ENCODE peak calls at places on chromosomes 13 and 19, in six cellular contexts. U, O, H, A, V and S are unnamed samples.

GRCh38 chr19:53158119-53158656 is 665 bp downstream of the ZNF347 start:
- DNase-seq in V (no peak), O (no peak), U (peak), A (peak), H (peak), S (peak)

GRCh38 chr13:43688230-43688907 is 98.4 kb downstream of the ENOX1 start:
- DNase-seq in A (no peak), O (no peak), U (no peak), H (no peak), V (no peak), S (no peak)

GRCh38 chr13:71979616-71980015 is 112.6 kb upstream of the DACH1 start:
- DNase-seq in A (no peak), H (no peak), V (no peak), O (no peak), U (no peak), S (no peak)

GRCh38 chr19:1505012-1505411 is 7.8 kb downstream of the ADAMTSL5 start:
- DNase-seq in V (no peak), H (no peak), O (no peak), A (no peak), U (no peak), S (no peak)

GRCh38 chr19:19749332-19750130 is 16.6 kb upstream of the ZNF14 start:
- DNase-seq in A (no peak), O (no peak), U (no peak), H (peak), V (no peak), S (no peak)

GRCh38 chr13:106602178-106602577 is 34.2 kb upstream of the ARGLU1 start:
- DNase-seq in H (no peak), V (no peak), O (no peak), A (no peak), U (no peak), S (no peak)

GRCh38 chr13:110158201-110158600 is 148.8 kb downstream of the COL4A1 start:
- DNase-seq in A (no peak), U (no peak), O (no peak), V (no peak), H (no peak), S (no peak)

GRCh38 chr13:41960700-41961697 is at the start of gene VWA8:
- DNase-seq in H (peak), O (peak), V (peak), U (peak), A (peak), S (peak)

GRCh38 chr19:47494729-47495128 is 10.7 kb upstream of the KPTN start:
- DNase-seq in H (no peak), A (no peak), O (no peak), V (no peak), U (no peak), S (peak)

GRCh38 chr19:58277748-58278147 is 1.0 kb upstream of the ZNF8 start:
- DNase-seq in U (no peak), A (no peak), V (no peak), O (no peak), H (no peak), S (no peak)

GRCh38 chr13:32639502-32640105 is 53.4 kb downstream of the PDS5B start:
- DNase-seq in H (peak), U (peak), V (peak), A (peak), O (peak), S (peak)

GRCh38 chr13:114145256-114145655 is 12.8 kb upstream of the RASA3 start:
- DNase-seq in O (no peak), V (no peak), U (no peak), A (no peak), H (no peak), S (no peak)

GRCh38 chr19:8500158-8500557 is 2.3 kb downstream of the PRAM1 start:
- DNase-seq in V (no peak), O (no peak), U (no peak), H (no peak), A (no peak), S (no peak)

GRCh38 chr19:38665950-38666661 is 18.7 kb downstream of the ACTN4 start:
- DNase-seq in O (peak), H (no peak), U (peak), A (peak), V (no peak), S (peak)

GRCh38 chr13:97261254-97262015 is 39.3 kb downstream of the MBNL2 start:
- DNase-seq in V (no peak), O (no peak), H (no peak), U (no peak), A (no peak), S (no peak)

GRCh38 chr19:44540736-44541135 is 11.3 kb upstream of the CEACAM20 start:
- DNase-seq in H (no peak), V (no peak), A (no peak), O (no peak), U (no peak), S (no peak)

GRCh38 chr13:90824027-90824426 is 523.5 kb upstream of the MIR17HG start:
- DNase-seq in H (no peak), V (no peak), U (no peak), A (no peak), O (no peak), S (no peak)

GRCh38 chr19:48445256-48445605 is 552 bp upstream of the GRWD1 start:
- DNase-seq in V (peak), A (peak), U (no peak), H (peak), O (no peak), S (no peak)

GRCh38 chr19:29216021-29216420 is 3.1 kb upstream of the UQCRFS1 start:
- DNase-seq in H (no peak), U (no peak), A (no peak), V (no peak), O (no peak), S (no peak)

GRCh38 chr13:36431204-36432105 is 840 bp upstream of the CCNA1 start:
- DNase-seq in O (no peak), V (no peak), H (no peak), U (peak), A (no peak), S (no peak)

GRCh38 chr19:10122066-10122465 is 2.4 kb upstream of the EIF3G start:
- DNase-seq in O (no peak), U (no peak), A (peak), V (no peak), H (no peak), S (no peak)

GRCh38 chr19:49924004-49924880 is 4.8 kb upstream of the ATF5 start:
- DNase-seq in V (no peak), H (no peak), U (no peak), O (no peak), A (no peak), S (no peak)

GRCh38 chr13:113090806-113091205 is 14.8 kb upstream of the F7 start:
- DNase-seq in A (no peak), V (no peak), U (no peak), O (no peak), H (no peak), S (no peak)

GRCh38 chr19:50909240-50910070 is 1.7 kb downstream of the KLK4 start:
- DNase-seq in O (peak), U (no peak), H (peak), V (peak), A (no peak), S (peak)

GRCh38 chr13:22848539-22849052 is 332.2 kb upstream of the SGCG start:
- DNase-seq in V (no peak), H (peak), A (no peak), O (no peak), U (no peak), S (peak)

GRCh38 chr13:75271851-75272250 is 210.1 kb downstream of the TBC1D4 start:
- DNase-seq in V (no peak), H (no peak), A (peak), O (no peak), U (no peak), S (no peak)

GRCh38 chr13:43572601-43573360 is 214.0 kb downstream of the ENOX1 start:
- DNase-seq in U (no peak), V (no peak), H (no peak), O (no peak), A (peak), S (no peak)

DNA sequence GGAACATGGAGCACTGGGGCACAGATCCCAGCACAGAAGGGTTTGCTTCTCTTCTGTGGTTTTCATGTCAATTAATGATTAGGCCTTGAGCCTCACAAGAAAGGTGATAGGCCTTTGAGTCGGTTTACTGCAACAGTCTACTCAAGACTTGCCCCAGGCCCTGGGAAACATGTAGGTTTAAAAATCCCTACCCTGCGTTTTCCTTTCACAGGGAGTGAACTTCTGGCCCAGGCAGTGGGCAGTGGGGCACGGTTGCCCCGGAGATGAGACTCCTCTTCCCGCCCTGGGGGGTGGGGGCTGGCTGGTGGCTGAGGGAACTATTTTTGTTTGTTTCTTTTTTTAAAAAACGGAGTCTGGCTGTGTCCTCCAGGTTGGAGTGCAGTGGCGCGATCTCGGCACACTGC is 597 bp upstream of the SPATA13 start:
- DNase-seq in O (no peak), V (no peak), A (no peak), U (no peak), H (no peak), S (no peak)
- H3K4me3 ChIP-seq in O (peak), V (peak), A (peak), U (peak), H (peak), S (no peak)

GRCh38 chr13:107742544-107742943 is 472.8 kb downstream of the LIG4 start:
- DNase-seq in A (no peak), U (no peak), V (no peak), O (no peak), H (no peak), S (no peak)
- TF ChIP-seq CTCF in A (peak), U (no peak), V (no peak), O (no peak), H (no peak), S (no peak)

GRCh38 chr13:45367358-45367757 is 26.4 kb upstream of the TPT1 start:
- DNase-seq in A (peak), O (no peak), U (peak), V (peak), H (no peak), S (peak)
- TF ChIP-seq POLR2A in A (no peak), O (no peak), U (no peak), V (no peak), H (no peak), S (no peak)

GRCh38 chr19:46404884-46405658 is 8.3 kb downstream of the CCDC8 start:
- DNase-seq in H (peak), A (no peak), U (peak), V (peak), O (no peak), S (peak)
- H3K4me3 ChIP-seq in H (peak), A (no peak), U (peak), V (peak), O (no peak), S (no peak)

GRCh38 chr19:16071072-16071691 is 5.1 kb upstream of the TPM4 start:
- DNase-seq in H (no peak), O (no peak), U (no peak), A (no peak), V (no peak), S (no peak)

GRCh38 chr19:16068696-16069259 is 7.5 kb upstream of the TPM4 start:
- DNase-seq in V (no peak), H (no peak), U (no peak), O (no peak), A (no peak), S (no peak)

GRCh38 chr19:16073481-16073880 is 2.8 kb upstream of the TPM4 start:
- DNase-seq in V (no peak), A (no peak), O (no peak), H (no peak), U (no peak), S (no peak)

GRCh38 chr19:16069813-16070365 is 6.4 kb upstream of the TPM4 start:
- DNase-seq in H (no peak), U (no peak), A (no peak), V (no peak), O (no peak), S (no peak)

DNA sequence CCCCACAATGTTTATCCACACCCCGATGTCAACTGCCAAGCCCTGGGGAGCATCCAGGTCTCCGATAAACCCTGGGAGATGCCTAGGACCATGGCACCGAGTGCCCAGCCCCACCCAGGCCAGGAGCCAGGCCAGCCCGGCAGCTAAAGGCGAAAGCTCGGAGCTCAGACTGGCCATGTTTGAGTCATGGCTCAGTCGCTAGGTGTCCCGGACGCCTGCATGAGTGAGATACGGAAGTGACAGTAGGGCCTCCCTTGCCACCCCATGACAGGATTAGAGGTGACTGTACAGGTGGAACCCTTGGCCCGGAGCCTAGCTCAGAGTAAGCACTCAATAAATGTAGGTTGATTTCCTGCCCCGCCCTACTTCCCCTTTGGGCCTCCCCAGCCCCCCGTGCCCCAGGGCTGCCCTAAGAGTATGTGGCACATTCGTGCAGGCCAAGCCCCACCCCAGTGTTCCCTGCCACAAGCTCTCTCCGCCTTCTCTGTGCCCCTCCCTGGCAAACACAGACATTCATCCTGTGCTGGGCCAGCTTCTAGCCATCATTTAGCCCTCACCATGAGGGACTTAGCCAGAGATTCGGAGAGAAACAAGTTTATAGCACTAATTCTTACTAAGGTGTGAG is 5.8 kb upstream of the TPM4 start:
- DNase-seq in V (peak), A (no peak), H (no peak), U (no peak), O (no peak), S (peak)
- TF ChIP-seq CTCF in V (no peak), A (no peak), H (no peak), U (no peak), O (no peak), S (no peak)

GRCh38 chr19:18442941-18443340 is 5.0 kb upstream of the ISYNA1 start:
- DNase-seq in U (no peak), H (no peak), V (no peak), O (no peak), A (no peak), S (no peak)

GRCh38 chr19:18445252-18445948 is 7.5 kb upstream of the ISYNA1 start:
- DNase-seq in A (no peak), H (no peak), V (no peak), O (no peak), U (no peak), S (no peak)

GRCh38 chr19:18443406-18443805 is 5.5 kb upstream of the ISYNA1 start:
- DNase-seq in U (no peak), O (no peak), A (no peak), V (no peak), H (no peak), S (no peak)

GRCh38 chr19:18444513-18444912 is 6.6 kb upstream of the ISYNA1 start:
- DNase-seq in H (no peak), A (no peak), V (no peak), O (no peak), U (no peak), S (no peak)

GRCh38 chr19:18443831-18444230 is 5.9 kb upstream of the ISYNA1 start:
- DNase-seq in O (no peak), A (no peak), V (no peak), U (no peak), H (no peak), S (no peak)
- TF ChIP-seq POLR2A in O (no peak), A (no peak), V (no peak), U (no peak), H (no peak), S (no peak)

GRCh38 chr13:30826911-30827577 is 79.0 kb upstream of the MEDAG start:
- DNase-seq in O (no peak), U (no peak), V (no peak), A (no peak), H (no peak), S (no peak)

GRCh38 chr13:30829145-30829544 is 76.9 kb upstream of the MEDAG start:
- DNase-seq in H (no peak), V (peak), O (no peak), U (no peak), A (peak), S (no peak)

GRCh38 chr13:30821421-30821820 is 84.7 kb upstream of the MEDAG start:
- DNase-seq in A (no peak), U (no peak), V (no peak), O (no peak), H (no peak), S (no peak)

GRCh38 chr13:30827578-30827925 is 78.5 kb upstream of the MEDAG start:
- DNase-seq in U (no peak), A (no peak), H (no peak), O (no peak), V (no peak), S (no peak)

DNA sequence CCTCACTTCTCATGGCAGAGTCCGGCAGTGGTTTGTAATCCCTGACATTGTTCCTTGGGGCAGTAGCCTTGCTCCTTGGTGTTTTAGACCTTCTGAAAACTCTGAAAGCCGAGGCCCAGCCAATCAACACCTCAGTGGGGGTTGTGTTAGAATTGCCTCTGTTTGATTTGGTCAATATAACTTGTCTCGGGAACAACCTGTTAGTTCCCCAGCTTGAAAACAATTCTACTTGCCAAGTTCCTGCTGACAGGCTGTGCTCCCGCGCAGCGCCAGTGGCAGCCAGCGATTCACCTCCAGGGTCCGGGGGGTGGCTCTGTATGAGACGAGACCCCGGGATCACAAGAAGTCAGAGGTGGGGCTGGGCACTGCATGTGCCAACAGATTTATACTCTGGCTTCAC is 81.4 kb upstream of the MEDAG start:
- DNase-seq in V (no peak), O (no peak), H (no peak), A (no peak), U (no peak), S (peak)
- H3K4me3 ChIP-seq in V (no peak), O (no peak), H (no peak), A (no peak), U (no peak), S (no peak)

GRCh38 chr13:95484052-95484451 is 68.5 kb upstream of the CLDN10 start:
- DNase-seq in H (no peak), A (no peak), V (no peak), U (no peak), O (no peak), S (no peak)

GRCh38 chr13:95485518-95486144 is 66.9 kb upstream of the CLDN10 start:
- DNase-seq in A (no peak), H (no peak), O (no peak), V (no peak), U (no peak), S (no peak)

GRCh38 chr13:95481051-95481775 is 71.3 kb upstream of the CLDN10 start:
- DNase-seq in V (no peak), H (no peak), O (no peak), U (no peak), A (peak), S (peak)

GRCh38 chr13:95480131-95480545 is 72.4 kb upstream of the CLDN10 start:
- DNase-seq in U (no peak), O (no peak), V (no peak), H (no peak), A (no peak), S (no peak)

DNA sequence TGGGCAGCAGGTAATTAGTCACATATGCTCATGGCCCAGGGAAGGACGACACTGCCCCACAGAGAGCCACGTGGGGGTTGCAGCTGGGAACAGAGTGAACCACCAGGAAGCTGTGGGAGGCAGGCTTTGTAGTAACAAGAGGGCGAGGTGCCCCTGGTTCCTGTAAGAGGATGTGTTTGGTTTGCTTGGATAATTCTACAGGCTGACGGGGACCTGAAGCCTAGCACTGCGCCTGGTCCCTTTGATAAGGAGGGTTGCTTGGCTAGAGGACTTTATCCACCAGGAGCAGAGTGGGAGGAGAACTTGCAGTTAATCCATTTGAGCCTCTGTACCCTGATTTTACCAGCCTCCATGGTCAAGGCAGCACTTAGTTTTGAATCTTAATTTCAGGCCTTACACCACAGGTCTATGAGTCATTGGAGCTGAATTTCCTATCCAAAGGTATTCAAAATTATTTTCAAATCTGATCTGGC is 67.4 kb upstream of the CLDN10 start:
- DNase-seq in A (peak), U (no peak), V (no peak), H (no peak), O (no peak), S (no peak)
- TF ChIP-seq CTCF in A (no peak), U (no peak), V (no peak), H (no peak), O (no peak), S (no peak)